ENCODE peak calls at places on chromosomes 7 and 10, in five cellular contexts. J, G, C, Y and A are unnamed samples. For H3K36me3, the result is how much of the 10 kb centered on the place peaks cover.

GRCh38 chr10:118594392-118595063 is 920 bp downstream of the PRLHR start:
- DNase-seq in J (no peak), G (no peak), C (peak), Y (no peak), A (peak)

GRCh38 chr7:16962986-16963385 is 81.2 kb upstream of the AGR3 start:
- DNase-seq in J (no peak), G (no peak), C (no peak), Y (no peak), A (no peak)

GRCh38 chr10:122571892-122572291 is 11.3 kb downstream of the DMBT1 start:
- DNase-seq in J (no peak), G (no peak), C (no peak), Y (no peak), A (no peak)

GRCh38 chr10:33143160-33143728 is 185.2 kb upstream of the ITGB1 start:
- DNase-seq in J (no peak), G (no peak), C (peak), Y (no peak), A (peak)

GRCh38 chr7:37853468-37853867 is 5.1 kb downstream of the NME8 start:
- DNase-seq in J (no peak), G (no peak), C (no peak), Y (peak), A (peak)

GRCh38 chr10:99859585-99859984 is 77.1 kb downstream of the ABCC2 start:
- DNase-seq in J (no peak), G (no peak), C (no peak), Y (peak), A (no peak)

GRCh38 chr7:108464743-108465142 is 8.5 kb upstream of the NRCAM start:
- DNase-seq in J (no peak), G (no peak), C (peak), Y (no peak), A (no peak)

GRCh38 chr10:102783541-102783930 is 39.8 kb downstream of the WBP1L start:
- DNase-seq in J (no peak), G (no peak), C (no peak), Y (no peak), A (no peak)

GRCh38 chr7:106848851-106849442 is 16.1 kb upstream of the PIK3CG start:
- DNase-seq in J (no peak), G (no peak), C (peak), Y (no peak), A (no peak)

GRCh38 chr10:3764626-3765375 is 20.2 kb downstream of the KLF6 start:
- DNase-seq in J (no peak), G (no peak), C (no peak), Y (peak), A (peak)

GRCh38 chr7:39609084-39609461 is 14.3 kb upstream of the RALA start:
- DNase-seq in J (no peak), G (no peak), C (peak), Y (no peak), A (no peak)

GRCh38 chr7:1725766-1726630 is 55.9 kb downstream of the ELFN1 start:
- DNase-seq in J (no peak), G (no peak), C (no peak), Y (no peak), A (no peak)

GRCh38 chr7:157318015-157318706 is 18.6 kb upstream of the DNAJB6 start:
- DNase-seq in J (no peak), G (peak), C (no peak), Y (no peak), A (no peak)

GRCh38 chr10:99394256-99394655 is 36.2 kb downstream of the GOT1 start:
- DNase-seq in J (no peak), G (no peak), C (no peak), Y (no peak), A (no peak)

GRCh38 chr10:28769147-28769604 is 91.9 kb downstream of the BAMBI start:
- DNase-seq in J (no peak), G (no peak), C (no peak), Y (no peak), A (no peak)

GRCh38 chr10:104762793-104763192 is 121.7 kb downstream of the SORCS3 start:
- DNase-seq in J (no peak), G (no peak), C (no peak), Y (no peak), A (no peak)

GRCh38 chr10:58952162-58952561 is 224.3 kb upstream of the PHYHIPL start:
- DNase-seq in J (no peak), G (no peak), C (no peak), Y (no peak), A (no peak)

GRCh38 chr10:8393531-8393930 is 339.0 kb downstream of the GATA3 start:
- DNase-seq in J (no peak), G (no peak), C (no peak), Y (no peak), A (no peak)

GRCh38 chr10:127364034-127364433 is 167.6 kb upstream of the INSYN2A start:
- DNase-seq in J (no peak), G (no peak), C (no peak), Y (no peak), A (no peak)

GRCh38 chr10:123134915-123135414 is 805 bp upstream of the HMX3 start:
- DNase-seq in J (no peak), G (no peak), C (no peak), Y (no peak), A (no peak)

DNA sequence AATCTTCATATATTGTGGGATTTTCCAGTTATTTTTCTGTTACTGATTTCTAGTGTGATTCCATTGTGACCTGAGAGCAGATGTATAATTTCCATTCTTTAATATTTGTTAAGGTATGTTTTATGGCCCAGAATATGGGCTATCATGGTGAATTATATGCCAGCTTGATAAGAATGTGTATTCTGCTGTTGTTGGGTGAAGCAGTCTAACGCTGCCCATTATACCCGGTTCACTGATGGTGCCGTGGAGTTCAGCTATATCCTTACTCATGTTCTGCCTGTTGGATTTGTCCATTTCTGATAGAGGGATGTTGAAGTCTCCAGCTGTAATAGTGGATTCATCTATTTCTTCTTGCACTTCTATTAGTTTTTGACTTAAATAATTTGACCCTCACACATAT is 41.7 kb downstream of the DYNC2I1 start:
- DNase-seq in J (no peak), G (no peak), C (no peak), Y (no peak), A (no peak)
- H3K36me3 ChIP-seq in J (under half), G (under half), C (under half), Y (under half), A (under half)

GRCh38 chr10:132884691-132885271 is 57.6 kb downstream of the CFAP46 start:
- DNase-seq in J (no peak), G (peak), C (no peak), Y (no peak), A (no peak)

GRCh38 chr10:132884041-132884440 is 58.3 kb downstream of the CFAP46 start:
- DNase-seq in J (no peak), G (peak), C (no peak), Y (no peak), A (no peak)

GRCh38 chr10:132885451-132886210 is 56.7 kb downstream of the CFAP46 start:
- DNase-seq in J (no peak), G (peak), C (no peak), Y (no peak), A (no peak)

GRCh38 chr10:132889091-132889490 is 53.3 kb downstream of the CFAP46 start:
- DNase-seq in J (no peak), G (peak), C (no peak), Y (no peak), A (no peak)

GRCh38 chr10:132886211-132887099 is 55.9 kb downstream of the CFAP46 start:
- DNase-seq in J (no peak), G (peak), C (no peak), Y (peak), A (no peak)
- H3K4me3 ChIP-seq in J (no peak), G (no peak), C (no peak), Y (no peak), A (no peak)

DNA sequence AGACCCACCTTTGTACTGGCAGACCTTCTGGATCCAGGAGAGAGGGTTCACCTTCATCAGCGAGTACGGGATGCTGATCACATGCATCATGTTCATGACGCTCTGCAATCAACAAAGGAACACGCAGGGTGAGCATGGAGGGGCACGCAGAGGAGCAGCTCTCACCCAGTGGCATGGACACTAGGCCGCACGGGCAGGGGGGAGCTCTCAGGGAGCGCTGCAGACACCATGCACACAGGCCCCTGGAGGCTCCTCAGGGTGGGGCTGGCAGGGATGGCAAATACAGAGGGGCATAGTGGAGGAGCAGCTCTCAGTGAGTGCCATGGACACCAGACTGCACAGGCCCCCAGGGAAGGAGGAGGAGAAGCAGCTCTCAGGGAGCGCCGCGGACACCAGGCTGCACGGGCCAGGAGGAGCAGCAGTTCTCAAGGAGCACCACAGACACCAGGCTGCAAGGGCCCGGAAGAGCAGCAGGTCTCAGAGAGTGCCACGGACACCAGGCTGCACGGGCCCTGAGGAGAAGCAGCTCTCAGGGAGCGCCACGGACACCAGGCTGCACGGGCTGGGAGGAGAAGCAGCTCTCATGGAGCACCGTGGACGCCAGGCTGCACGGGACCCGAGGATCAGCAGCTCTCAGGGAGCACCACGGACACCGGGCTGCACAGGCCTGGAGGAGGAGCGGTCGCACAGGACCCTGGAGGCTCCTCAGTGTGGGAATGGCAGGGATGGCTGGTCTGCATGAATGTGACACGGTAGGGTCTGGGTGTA is 249.5 kb downstream of the ZMYND11 start:
- DNase-seq in J (no peak), G (no peak), C (no peak), Y (no peak), A (no peak)
- H3K36me3 ChIP-seq in J (under half), G (under half), C (under half), Y (half or more), A (under half)

GRCh38 chr7:6442114-6442513 is 5.6 kb downstream of the DAGLB start:
- DNase-seq in J (no peak), G (no peak), C (peak), Y (no peak), A (no peak)
- H3K4me3 ChIP-seq in J (no peak), G (no peak), C (no peak), Y (no peak), A (no peak)